ENCODE peak calls at places on chromosomes 2 and 18, in nine cellular contexts. W is stimulated activated CD4-positive, alpha-beta T cell treated with anti-CD3 and anti-CD28 coated beads, Interleukin-1b, Interleukin-23, amount 100 ng/mL, for 24 hours; F is A549; G is GM12891; S is EH; U is lower lobe of right lung; L is fibroblast of lung; D is brain microvascular endothelial cell; K is naive thymus-derived CD4-positive, alpha-beta T cell. B is an unnamed sample.

GRCh38 chr2:140122001-140122400 is 1341.8 kb upstream of the NXPH2 start:
- DNase-seq in W (no peak), F (no peak), G (no peak), S (no peak), U (no peak), L (peak; percentile 45), D (peak; percentile 9), K (no peak), B (no peak)

GRCh38 chr18:1261054-1261453 is 356.4 kb downstream of the ADCYAP1 start:
- DNase-seq in W (no peak), F (no peak), G (no peak), S (no peak), U (no peak), L (no peak), D (no peak), K (no peak), B (no peak)

GRCh38 chr2:240885566-240885965 is 10.4 kb downstream of the MAB21L4 start:
- DNase-seq in W (no peak), F (no peak), G (no peak), S (no peak), U (peak; percentile 11), L (no peak), D (no peak), K (no peak), B (no peak)

GRCh38 chr2:190679813-190680591 is 31.1 kb downstream of the NAB1 start:
- DNase-seq in W (no peak), F (peak; percentile 23), G (no peak), S (peak; percentile 68), U (peak; percentile 59), L (no peak), D (peak; percentile 86), K (peak; percentile 57), B (peak; percentile 7)

GRCh38 chr2:112821142-112821541 is 15.4 kb downstream of the IL1B start:
- DNase-seq in W (peak; percentile 35), F (no peak), G (peak; percentile 48), S (no peak), U (no peak), L (peak; percentile 15), D (no peak), K (no peak), B (peak; percentile 91)

GRCh38 chr2:145653553-145653952 is 1133.6 kb upstream of the ZEB2 start:
- DNase-seq in W (no peak), F (no peak), G (no peak), S (no peak), U (no peak), L (peak; percentile 12), D (no peak), K (no peak), B (no peak)

GRCh38 chr2:42045956-42046748 is 1.7 kb upstream of the PKDCC start:
- DNase-seq in W (no peak), F (no peak), G (no peak), S (no peak), U (no peak), L (no peak), D (no peak), K (no peak), B (no peak)

GRCh38 chr2:218186355-218186766 is 19.6 kb upstream of the CXCR1 start:
- DNase-seq in W (peak; percentile 49), F (peak; percentile 65), G (peak; percentile 33), S (peak; percentile 75), U (peak; percentile 77), L (peak; percentile 60), D (peak; percentile 59), K (peak; percentile 70), B (peak; percentile 18)

GRCh38 chr2:105857076-105857740 is 112.5 kb downstream of the NCK2 start:
- DNase-seq in W (no peak), F (no peak), G (no peak), S (no peak), U (no peak), L (no peak), D (no peak), K (no peak), B (no peak)

GRCh38 chr18:76098728-76099514 is 396.1 kb downstream of the ZNF516 start:
- DNase-seq in W (no peak), F (no peak), G (no peak), S (no peak), U (no peak), L (no peak), D (no peak), K (no peak), B (no peak)

GRCh38 chr18:49656098-49656591 is 94.3 kb downstream of the LIPG start:
- DNase-seq in W (no peak), F (no peak), G (no peak), S (peak; percentile 75), U (no peak), L (peak; percentile 97), D (peak; percentile 91), K (no peak), B (peak; percentile 7)

GRCh38 chr2:80256396-80257167 is 48.0 kb downstream of the LRRTM1 start:
- DNase-seq in W (no peak), F (no peak), G (no peak), S (peak; percentile 30), U (no peak), L (peak; percentile 10), D (no peak), K (no peak), B (no peak)

GRCh38 chr18:37270046-37270665 is 295.4 kb downstream of the CELF4 start:
- DNase-seq in W (no peak), F (no peak), G (no peak), S (peak; percentile 60), U (no peak), L (peak; percentile 49), D (peak; percentile 36), K (peak; percentile 8), B (no peak)

GRCh38 chr2:30706534-30707303 is 100.5 kb downstream of the CAPN13 start:
- DNase-seq in W (peak; percentile 61), F (peak; percentile 59), G (peak; percentile 41), S (peak; percentile 75), U (peak; percentile 79), L (peak; percentile 43), D (peak; percentile 53), K (peak; percentile 74), B (peak; percentile 10)

GRCh38 chr2:141641462-141641861 is 489.4 kb downstream of the LRP1B start:
- DNase-seq in W (no peak), F (no peak), G (no peak), S (peak; percentile 21), U (no peak), L (peak; percentile 26), D (no peak), K (no peak), B (no peak)

GRCh38 chr2:112836695-112837117 is at the start of gene IL1B:
- DNase-seq in W (no peak), F (no peak), G (no peak), S (peak; percentile 96), U (no peak), L (peak; percentile 77), D (peak; percentile 81), K (no peak), B (no peak)

GRCh38 chr2:178478442-178479274 is at the start of gene FKBP7:
- DNase-seq in W (peak; percentile 70), F (peak; percentile 71), G (peak; percentile 51), S (peak; percentile 82), U (peak; percentile 92), L (peak; percentile 78), D (peak; percentile 79), K (peak; percentile 80), B (peak; percentile 71)

GRCh38 chr2:134243244-134243643 is 10.6 kb upstream of the MGAT5 start:
- DNase-seq in W (no peak), F (no peak), G (no peak), S (no peak), U (no peak), L (no peak), D (no peak), K (no peak), B (no peak)

GRCh38 chr18:34339155-34339554 is 114.4 kb upstream of the NOL4 start:
- DNase-seq in W (no peak), F (no peak), G (no peak), S (no peak), U (no peak), L (no peak), D (no peak), K (no peak), B (no peak)

GRCh38 chr18:48290162-48290926 is 118.8 kb downstream of the ZBTB7C start:
- DNase-seq in W (no peak), F (no peak), G (no peak), S (no peak), U (no peak), L (no peak), D (no peak), K (no peak), B (no peak)

GRCh38 chr2:234135750-234136221 is 85.3 kb downstream of the SPP2 start:
- DNase-seq in W (peak; percentile 23), F (peak; percentile 80), G (peak; percentile 30), S (peak; percentile 83), U (peak; percentile 66), L (peak; percentile 82), D (peak; percentile 80), K (peak; percentile 44), B (peak; percentile 28)

GRCh38 chr18:3525870-3526420 is 76.0 kb downstream of the TGIF1 start:
- DNase-seq in W (no peak), F (no peak), G (peak; percentile 28), S (no peak), U (no peak), L (peak; percentile 72), D (no peak), K (peak; percentile 19), B (peak; percentile 18)

GRCh38 chr2:109110185-109110584 is 18.8 kb upstream of the SH3RF3 start:
- DNase-seq in W (no peak), F (no peak), G (no peak), S (no peak), U (no peak), L (no peak), D (no peak), K (no peak), B (no peak)

GRCh38 chr2:183172220-183172887 is 48.1 kb downstream of the NUP35 start:
- DNase-seq in W (no peak), F (no peak), G (no peak), S (no peak), U (no peak), L (no peak), D (no peak), K (no peak), B (no peak)

GRCh38 chr18:45456076-45457066 is 158.9 kb upstream of the SLC14A2 start:
- DNase-seq in W (no peak), F (no peak), G (no peak), S (no peak), U (no peak), L (no peak), D (no peak), K (no peak), B (no peak)

GRCh38 chr2:38039111-38039510 is 36.8 kb downstream of the CYP1B1 start:
- DNase-seq in W (no peak), F (no peak), G (no peak), S (peak; percentile 23), U (no peak), L (peak; percentile 75), D (no peak), K (no peak), B (no peak)

GRCh38 chr2:150144546-150145305 is 342.7 kb downstream of the RND3 start:
- DNase-seq in W (no peak), F (no peak), G (no peak), S (peak; percentile 61), U (no peak), L (peak; percentile 77), D (no peak), K (no peak), B (no peak)

GRCh38 chr2:186751078-186751477 is 57.2 kb downstream of the FAM171B start:
- DNase-seq in W (no peak), F (no peak), G (no peak), S (no peak), U (no peak), L (no peak), D (no peak), K (no peak), B (no peak)

GRCh38 chr2:152694161-152694661 is 23.1 kb downstream of the PRPF40A start:
- DNase-seq in W (no peak), F (peak; percentile 4), G (no peak), S (peak; percentile 80), U (no peak), L (peak; percentile 90), D (peak; percentile 87), K (no peak), B (no peak)

GRCh38 chr2:45009928-45010705 is 865 bp upstream of the SIX2 start:
- DNase-seq in W (no peak), F (peak; percentile 69), G (no peak), S (peak; percentile 78), U (no peak), L (peak; percentile 25), D (peak; percentile 74), K (no peak), B (no peak)

GRCh38 chr2:65347913-65348312 is 84.5 kb downstream of the SPRED2 start:
- DNase-seq in W (no peak), F (no peak), G (no peak), S (no peak), U (no peak), L (no peak), D (no peak), K (no peak), B (no peak)

B was measured in NK-92 treated with Interleukin-12 subunit alpha and Interleukin-12 subunit beta, amount 100 ng/mL, for 24 hours.